ENCODE peak calls at places on chromosomes 12 and 14, in six cellular contexts. One of them, this sample, is unnamed.

GRCh38 chr14:30525833-30526232 is 33.1 kb upstream of the G2E3 start:
- DNase-seq in PC-3: peak; percentile 6
- DNase-seq in nephron progenitor cell: no peak
- DNase-seq in GM20000: no peak
- DNase-seq in left ventricle myocardium inferior: no peak
- DNase-seq in cardiac fibroblast: no peak
- DNase-seq in this sample: no peak

GRCh38 chr14:97975960-97976359 is 1178.8 kb downstream of the VRK1 start:
- DNase-seq in PC-3: no peak
- DNase-seq in nephron progenitor cell: no peak
- DNase-seq in GM20000: no peak
- DNase-seq in left ventricle myocardium inferior: no peak
- DNase-seq in cardiac fibroblast: no peak
- DNase-seq in this sample: peak; percentile 16

GRCh38 chr12:123269980-123270379 is 1.7 kb downstream of the CDK2AP1 start:
- DNase-seq in PC-3: peak; percentile 26
- DNase-seq in nephron progenitor cell: no peak
- DNase-seq in GM20000: no peak
- DNase-seq in left ventricle myocardium inferior: no peak
- DNase-seq in cardiac fibroblast: no peak
- DNase-seq in this sample: no peak

GRCh38 chr14:35827678-35828472 is 1.7 kb downstream of the BRMS1L start:
- DNase-seq in PC-3: no peak
- DNase-seq in nephron progenitor cell: no peak
- DNase-seq in GM20000: no peak
- DNase-seq in left ventricle myocardium inferior: no peak
- DNase-seq in cardiac fibroblast: no peak
- DNase-seq in this sample: no peak

GRCh38 chr14:59061292-59061691 is 127.2 kb upstream of the DAAM1 start:
- DNase-seq in PC-3: no peak
- DNase-seq in nephron progenitor cell: no peak
- DNase-seq in GM20000: no peak
- DNase-seq in left ventricle myocardium inferior: no peak
- DNase-seq in cardiac fibroblast: no peak
- DNase-seq in this sample: no peak

GRCh38 chr14:74476607-74477006 is 16.5 kb downstream of the NPC2 start:
- DNase-seq in PC-3: no peak
- DNase-seq in nephron progenitor cell: no peak
- DNase-seq in GM20000: no peak
- DNase-seq in left ventricle myocardium inferior: no peak
- DNase-seq in cardiac fibroblast: no peak
- DNase-seq in this sample: no peak

GRCh38 chr14:58637040-58637390 is 747 bp upstream of the DACT1 start:
- DNase-seq in PC-3: peak; percentile 82
- DNase-seq in nephron progenitor cell: no peak
- DNase-seq in GM20000: no peak
- DNase-seq in left ventricle myocardium inferior: peak; percentile 41
- DNase-seq in cardiac fibroblast: peak; percentile 91
- DNase-seq in this sample: peak; percentile 72

GRCh38 chr12:55683676-55684075 is 24.0 kb downstream of the ITGA7 start:
- DNase-seq in PC-3: no peak
- DNase-seq in nephron progenitor cell: no peak
- DNase-seq in GM20000: no peak
- DNase-seq in left ventricle myocardium inferior: no peak
- DNase-seq in cardiac fibroblast: no peak
- DNase-seq in this sample: no peak

GRCh38 chr14:76456891-76457586 is 81.1 kb downstream of the ESRRB start:
- DNase-seq in PC-3: no peak
- DNase-seq in nephron progenitor cell: no peak
- DNase-seq in GM20000: no peak
- DNase-seq in left ventricle myocardium inferior: no peak
- DNase-seq in cardiac fibroblast: no peak
- DNase-seq in this sample: no peak

GRCh38 chr14:94489336-94489735 is 13.3 kb upstream of the SERPINA9 start:
- DNase-seq in PC-3: no peak
- DNase-seq in nephron progenitor cell: no peak
- DNase-seq in GM20000: no peak
- DNase-seq in left ventricle myocardium inferior: no peak
- DNase-seq in cardiac fibroblast: no peak
- DNase-seq in this sample: no peak

GRCh38 chr14:85528080-85528881 is 1.7 kb upstream of the FLRT2 start:
- DNase-seq in PC-3: peak; percentile 50
- DNase-seq in nephron progenitor cell: peak; percentile 36
- DNase-seq in GM20000: no peak
- DNase-seq in left ventricle myocardium inferior: no peak
- DNase-seq in cardiac fibroblast: peak; percentile 93
- DNase-seq in this sample: no peak

GRCh38 chr12:116200812-116201211 is 76.7 kb downstream of the MED13L start:
- DNase-seq in PC-3: peak; percentile 54
- DNase-seq in nephron progenitor cell: no peak
- DNase-seq in GM20000: no peak
- DNase-seq in left ventricle myocardium inferior: no peak
- DNase-seq in cardiac fibroblast: peak; percentile 47
- DNase-seq in this sample: no peak

GRCh38 chr12:130557876-130558770 is 158.0 kb downstream of the RIMBP2 start:
- DNase-seq in PC-3: no peak
- DNase-seq in nephron progenitor cell: no peak
- DNase-seq in GM20000: no peak
- DNase-seq in left ventricle myocardium inferior: no peak
- DNase-seq in cardiac fibroblast: no peak
- DNase-seq in this sample: no peak

GRCh38 chr12:18549598-18549997 is 188.2 kb downstream of the PLCZ1 start:
- DNase-seq in PC-3: no peak
- DNase-seq in nephron progenitor cell: no peak
- DNase-seq in GM20000: no peak
- DNase-seq in left ventricle myocardium inferior: no peak
- DNase-seq in cardiac fibroblast: no peak
- DNase-seq in this sample: no peak

GRCh38 chr12:79275631-79276030 is 411.1 kb downstream of the SYT1 start:
- DNase-seq in PC-3: no peak
- DNase-seq in nephron progenitor cell: no peak
- DNase-seq in GM20000: no peak
- DNase-seq in left ventricle myocardium inferior: no peak
- DNase-seq in cardiac fibroblast: no peak
- DNase-seq in this sample: no peak

GRCh38 chr14:103418508-103418818 is 33.2 kb downstream of the MARK3 start:
- DNase-seq in PC-3: no peak
- DNase-seq in nephron progenitor cell: no peak
- DNase-seq in GM20000: no peak
- DNase-seq in left ventricle myocardium inferior: no peak
- DNase-seq in cardiac fibroblast: peak; percentile 79
- DNase-seq in this sample: no peak

GRCh38 chr14:103091041-103091882 is 3.3 kb upstream of the EXOC3L4 start:
- DNase-seq in PC-3: peak; percentile 56
- DNase-seq in nephron progenitor cell: peak; percentile 82
- DNase-seq in GM20000: peak; percentile 96
- DNase-seq in left ventricle myocardium inferior: peak; percentile 64
- DNase-seq in cardiac fibroblast: no peak
- DNase-seq in this sample: peak; percentile 84

GRCh38 chr14:54695196-54695595 is 128.3 kb downstream of the SAMD4A start:
- DNase-seq in PC-3: no peak
- DNase-seq in nephron progenitor cell: no peak
- DNase-seq in GM20000: no peak
- DNase-seq in left ventricle myocardium inferior: no peak
- DNase-seq in cardiac fibroblast: no peak
- DNase-seq in this sample: no peak

DNA sequence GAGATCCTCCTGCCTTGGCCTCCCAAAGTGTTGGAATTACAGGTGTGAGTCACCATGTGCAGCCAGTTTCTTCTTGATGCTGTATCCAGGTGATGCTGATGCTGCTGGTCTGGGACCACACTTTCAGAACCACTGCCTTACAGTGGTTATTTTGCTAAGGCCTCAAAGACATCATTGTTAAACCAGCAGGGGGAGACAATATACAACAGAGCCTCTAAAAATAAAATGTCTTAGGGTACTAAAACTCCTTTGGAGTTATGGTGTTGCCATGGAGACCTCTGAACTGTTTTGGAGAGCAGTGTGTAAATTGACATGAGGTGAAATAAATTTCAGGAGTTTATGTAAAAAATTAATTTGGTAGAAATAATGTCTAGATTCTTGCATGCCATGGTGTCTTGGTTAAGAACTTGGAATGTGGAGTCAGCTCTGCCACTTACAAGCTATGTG is 1.1 kb upstream of the ARG2 start:
- DNase-seq in PC-3: peak; percentile 80
- DNase-seq in nephron progenitor cell: peak; percentile 18
- DNase-seq in GM20000: peak; percentile 67
- DNase-seq in left ventricle myocardium inferior: no peak
- DNase-seq in cardiac fibroblast: peak; percentile 89
- DNase-seq in this sample: peak; percentile 34
- TF ChIP-seq CTCF in PC-3: peak; percentile 93
- TF ChIP-seq CTCF in nephron progenitor cell: peak; percentile 57
- TF ChIP-seq CTCF in GM20000: peak; percentile 40
- TF ChIP-seq CTCF in left ventricle myocardium inferior: peak; percentile 76
- TF ChIP-seq CTCF in cardiac fibroblast: peak; percentile 58
- TF ChIP-seq CTCF in this sample: peak; percentile 74

GRCh38 chr12:54357802-54358619 is 6.3 kb downstream of the GPR84 start:
- DNase-seq in PC-3: peak; percentile 38
- DNase-seq in nephron progenitor cell: peak; percentile 55
- DNase-seq in GM20000: peak; percentile 65
- DNase-seq in left ventricle myocardium inferior: no peak
- DNase-seq in cardiac fibroblast: peak; percentile 53
- DNase-seq in this sample: peak; percentile 64

GRCh38 chr12:54352891-54353874 is 11.1 kb downstream of the GPR84 start:
- DNase-seq in PC-3: no peak
- DNase-seq in nephron progenitor cell: peak; percentile 61
- DNase-seq in GM20000: no peak
- DNase-seq in left ventricle myocardium inferior: no peak
- DNase-seq in cardiac fibroblast: peak; percentile 28
- DNase-seq in this sample: no peak

GRCh38 chr12:54356228-54356627 is 8.1 kb downstream of the GPR84 start:
- DNase-seq in PC-3: no peak
- DNase-seq in nephron progenitor cell: no peak
- DNase-seq in GM20000: no peak
- DNase-seq in left ventricle myocardium inferior: no peak
- DNase-seq in cardiac fibroblast: no peak
- DNase-seq in this sample: no peak

GRCh38 chr12:54356951-54357356 is 7.3 kb downstream of the GPR84 start:
- DNase-seq in PC-3: no peak
- DNase-seq in nephron progenitor cell: peak; percentile 68
- DNase-seq in GM20000: no peak
- DNase-seq in left ventricle myocardium inferior: no peak
- DNase-seq in cardiac fibroblast: no peak
- DNase-seq in this sample: no peak

DNA sequence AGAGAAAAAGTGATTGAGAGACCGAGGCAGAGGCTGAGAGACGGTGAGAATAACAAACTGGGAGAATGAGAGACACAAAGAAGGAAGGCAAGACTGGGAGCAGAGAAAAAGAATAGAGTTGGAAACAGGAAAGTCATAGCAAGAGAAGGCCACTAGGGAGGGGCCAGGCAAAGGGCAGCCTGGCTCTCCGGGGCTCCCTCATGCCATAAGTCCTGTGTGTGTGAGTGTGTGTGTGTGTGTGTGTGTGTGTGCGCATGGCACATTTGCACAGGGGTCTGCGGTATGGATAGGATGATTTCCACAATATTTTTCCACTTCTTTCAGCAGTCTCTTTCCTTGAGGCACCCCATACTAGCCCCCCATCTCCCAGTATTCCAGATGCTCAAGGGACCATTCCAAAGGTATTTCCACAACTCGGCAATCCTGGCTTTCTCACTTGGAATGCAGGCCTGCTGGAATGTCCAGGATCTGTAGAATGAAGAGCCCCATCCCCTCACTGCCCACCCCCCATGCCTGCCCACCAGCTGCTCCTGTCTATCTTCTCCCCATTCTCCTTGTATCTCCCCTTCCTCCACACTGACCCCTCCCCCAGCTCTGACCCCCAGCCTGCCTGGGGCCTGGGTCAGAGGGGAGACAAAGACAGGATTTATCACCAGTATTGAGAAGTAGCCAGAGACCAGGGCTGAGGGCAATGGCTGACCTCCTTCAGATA is 9.0 kb downstream of the GPR84 start:
- DNase-seq in PC-3: no peak
- DNase-seq in nephron progenitor cell: peak; percentile 64
- DNase-seq in GM20000: no peak
- DNase-seq in left ventricle myocardium inferior: no peak
- DNase-seq in cardiac fibroblast: no peak
- DNase-seq in this sample: no peak
- TF ChIP-seq CTCF in PC-3: no peak
- TF ChIP-seq CTCF in nephron progenitor cell: no peak
- TF ChIP-seq CTCF in GM20000: no peak
- TF ChIP-seq CTCF in left ventricle myocardium inferior: no peak
- TF ChIP-seq CTCF in cardiac fibroblast: peak; percentile 3
- TF ChIP-seq CTCF in this sample: no peak

DNA sequence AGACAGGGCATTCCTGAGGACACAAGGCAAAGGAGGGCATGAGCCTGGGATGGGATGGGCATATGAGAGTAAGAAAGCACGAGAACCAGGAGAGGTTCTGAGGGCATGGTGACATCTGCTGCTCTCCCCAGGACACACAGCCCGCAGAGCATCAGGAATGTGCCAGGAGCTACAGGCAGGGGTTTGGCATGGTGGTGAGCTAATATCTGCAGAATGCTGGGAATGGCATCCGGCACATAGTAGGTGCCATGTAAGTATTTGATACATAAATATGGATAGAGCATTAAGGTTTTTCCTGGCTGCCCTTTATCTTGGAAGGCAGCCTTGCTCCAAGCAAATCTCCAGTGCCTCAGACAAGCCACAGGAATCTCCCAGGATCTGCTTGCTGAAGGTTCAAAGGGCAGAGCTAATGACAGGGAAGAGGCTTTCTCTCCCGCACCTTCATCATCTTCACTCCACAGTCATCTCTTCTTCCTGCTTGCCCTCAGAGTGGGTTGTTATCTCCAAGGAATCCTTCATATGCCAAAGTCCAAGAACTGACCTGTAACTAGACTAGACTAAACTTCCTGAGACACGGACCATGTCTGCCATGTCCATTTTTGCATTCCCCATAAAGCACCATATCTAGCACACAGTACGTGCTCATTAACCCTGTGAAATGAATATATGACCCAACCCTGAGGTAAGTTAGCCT is 62.0 kb upstream of the SCN8A start:
- DNase-seq in PC-3: no peak
- DNase-seq in nephron progenitor cell: no peak
- DNase-seq in GM20000: no peak
- DNase-seq in left ventricle myocardium inferior: no peak
- DNase-seq in cardiac fibroblast: no peak
- DNase-seq in this sample: no peak
- TF ChIP-seq CTCF in PC-3: no peak
- TF ChIP-seq CTCF in nephron progenitor cell: no peak
- TF ChIP-seq CTCF in GM20000: no peak
- TF ChIP-seq CTCF in left ventricle myocardium inferior: no peak
- TF ChIP-seq CTCF in cardiac fibroblast: no peak
- TF ChIP-seq CTCF in this sample: no peak

DNA sequence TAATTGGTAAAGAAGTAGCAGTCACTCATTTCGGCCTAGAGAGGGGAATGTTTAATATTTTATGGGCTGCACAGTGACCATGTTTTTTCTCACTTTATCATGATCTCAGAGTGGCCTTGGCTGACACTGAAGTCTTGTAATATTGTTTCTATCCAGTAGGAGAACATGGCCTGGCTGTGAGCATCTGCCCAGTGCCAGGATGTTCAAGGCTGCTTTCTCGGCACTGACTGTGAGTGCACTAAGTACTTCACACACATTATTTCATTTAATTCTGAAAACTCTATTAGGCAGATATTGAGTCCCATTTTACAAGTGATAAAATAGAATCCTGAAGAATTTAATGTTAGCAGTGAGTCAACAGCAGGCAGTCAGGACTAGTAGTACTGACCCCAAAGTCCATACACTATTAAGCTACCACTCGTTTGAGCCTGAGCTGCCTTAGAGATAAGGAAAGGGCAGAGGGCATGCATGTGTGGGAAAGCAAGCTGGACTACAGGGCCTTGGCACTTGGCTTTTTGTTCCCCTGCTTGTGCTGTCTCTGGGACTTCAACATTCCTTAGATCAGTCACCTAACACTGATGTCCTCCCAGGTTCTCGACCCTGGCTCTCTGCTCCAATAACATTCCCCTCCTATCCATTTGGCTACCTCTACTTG is 42.2 kb upstream of the APPL2 start:
- DNase-seq in PC-3: peak; percentile 24
- DNase-seq in nephron progenitor cell: no peak
- DNase-seq in GM20000: no peak
- DNase-seq in left ventricle myocardium inferior: no peak
- DNase-seq in cardiac fibroblast: peak; percentile 36
- DNase-seq in this sample: no peak
- TF ChIP-seq CTCF in PC-3: peak; percentile 40
- TF ChIP-seq CTCF in nephron progenitor cell: no peak
- TF ChIP-seq CTCF in GM20000: no peak
- TF ChIP-seq CTCF in left ventricle myocardium inferior: no peak
- TF ChIP-seq CTCF in cardiac fibroblast: peak; percentile 29
- TF ChIP-seq CTCF in this sample: no peak